ENCODE peak calls at places on chromosome 10, in seven cellular contexts. One of them, this sample, is unnamed. For H3K36me3, the result is how much of the 10 kb centered on the place peaks cover.

GRCh38 chr10:126867567-126868365 is 37.5 kb upstream of the DOCK1 start:
- DNase-seq in PC-3: peak
- DNase-seq in brain microvascular endothelial cell: peak
- DNase-seq in pancreas: no peak
- DNase-seq in IMR-90: peak
- DNase-seq in adrenal gland: no peak
- DNase-seq in psoas muscle: no peak
- DNase-seq in this sample: no peak

GRCh38 chr10:77073066-77073960 is 564.3 kb downstream of the KCNMA1 start:
- DNase-seq in PC-3: no peak
- DNase-seq in brain microvascular endothelial cell: no peak
- DNase-seq in pancreas: peak
- DNase-seq in IMR-90: peak
- DNase-seq in adrenal gland: peak
- DNase-seq in psoas muscle: peak
- DNase-seq in this sample: no peak

GRCh38 chr10:121593676-121594075 is 4.6 kb downstream of the FGFR2 start:
- DNase-seq in PC-3: no peak
- DNase-seq in brain microvascular endothelial cell: no peak
- DNase-seq in pancreas: no peak
- DNase-seq in IMR-90: no peak
- DNase-seq in adrenal gland: no peak
- DNase-seq in psoas muscle: no peak
- DNase-seq in this sample: no peak

GRCh38 chr10:90920986-90921643 is at the start of gene ANKRD1:
- DNase-seq in PC-3: peak
- DNase-seq in brain microvascular endothelial cell: peak
- DNase-seq in pancreas: no peak
- DNase-seq in IMR-90: peak
- DNase-seq in adrenal gland: no peak
- DNase-seq in psoas muscle: peak
- DNase-seq in this sample: no peak

GRCh38 chr10:43252166-43252784 is 14.6 kb downstream of the RASGEF1A start:
- DNase-seq in PC-3: no peak
- DNase-seq in brain microvascular endothelial cell: no peak
- DNase-seq in pancreas: no peak
- DNase-seq in IMR-90: no peak
- DNase-seq in adrenal gland: no peak
- DNase-seq in psoas muscle: no peak
- DNase-seq in this sample: no peak

GRCh38 chr10:73506074-73506473 is 10.2 kb upstream of the PPP3CB start:
- DNase-seq in PC-3: no peak
- DNase-seq in brain microvascular endothelial cell: no peak
- DNase-seq in pancreas: no peak
- DNase-seq in IMR-90: no peak
- DNase-seq in adrenal gland: no peak
- DNase-seq in psoas muscle: no peak
- DNase-seq in this sample: no peak

GRCh38 chr10:17029581-17030271 is 99.9 kb downstream of the CUBN start:
- DNase-seq in PC-3: peak
- DNase-seq in brain microvascular endothelial cell: peak
- DNase-seq in pancreas: peak
- DNase-seq in IMR-90: peak
- DNase-seq in adrenal gland: peak
- DNase-seq in psoas muscle: peak
- DNase-seq in this sample: no peak

GRCh38 chr10:71390435-71390820 is 6.3 kb upstream of the CDH23 start:
- DNase-seq in PC-3: no peak
- DNase-seq in brain microvascular endothelial cell: no peak
- DNase-seq in pancreas: no peak
- DNase-seq in IMR-90: no peak
- DNase-seq in adrenal gland: no peak
- DNase-seq in psoas muscle: no peak
- DNase-seq in this sample: no peak

GRCh38 chr10:130372222-130372621 is 236.0 kb downstream of the GLRX3 start:
- DNase-seq in PC-3: no peak
- DNase-seq in brain microvascular endothelial cell: no peak
- DNase-seq in pancreas: no peak
- DNase-seq in IMR-90: no peak
- DNase-seq in adrenal gland: no peak
- DNase-seq in psoas muscle: no peak
- DNase-seq in this sample: no peak

GRCh38 chr10:4131407-4132215 is 346.6 kb upstream of the KLF6 start:
- DNase-seq in PC-3: peak
- DNase-seq in brain microvascular endothelial cell: peak
- DNase-seq in pancreas: no peak
- DNase-seq in IMR-90: peak
- DNase-seq in adrenal gland: no peak
- DNase-seq in psoas muscle: no peak
- DNase-seq in this sample: no peak

GRCh38 chr10:27701971-27702537 is 43.6 kb downstream of the MKX start:
- DNase-seq in PC-3: no peak
- DNase-seq in brain microvascular endothelial cell: no peak
- DNase-seq in pancreas: no peak
- DNase-seq in IMR-90: no peak
- DNase-seq in adrenal gland: no peak
- DNase-seq in psoas muscle: no peak
- DNase-seq in this sample: no peak

GRCh38 chr10:77436257-77436780 is 201.3 kb downstream of the KCNMA1 start:
- DNase-seq in PC-3: no peak
- DNase-seq in brain microvascular endothelial cell: no peak
- DNase-seq in pancreas: no peak
- DNase-seq in IMR-90: peak
- DNase-seq in adrenal gland: no peak
- DNase-seq in psoas muscle: no peak
- DNase-seq in this sample: no peak

GRCh38 chr10:91700273-91700672 is 67.4 kb upstream of the PPP1R3C start:
- DNase-seq in PC-3: peak
- DNase-seq in brain microvascular endothelial cell: no peak
- DNase-seq in pancreas: no peak
- DNase-seq in IMR-90: no peak
- DNase-seq in adrenal gland: no peak
- DNase-seq in psoas muscle: no peak
- DNase-seq in this sample: no peak

GRCh38 chr10:73892314-73893080 is 18.1 kb upstream of the CAMK2G start:
- DNase-seq in PC-3: peak
- DNase-seq in brain microvascular endothelial cell: no peak
- DNase-seq in pancreas: no peak
- DNase-seq in IMR-90: peak
- DNase-seq in adrenal gland: no peak
- DNase-seq in psoas muscle: no peak
- DNase-seq in this sample: no peak

GRCh38 chr10:116208999-116209398 is 64.0 kb downstream of the GFRA1 start:
- DNase-seq in PC-3: no peak
- DNase-seq in brain microvascular endothelial cell: no peak
- DNase-seq in pancreas: no peak
- DNase-seq in IMR-90: no peak
- DNase-seq in adrenal gland: no peak
- DNase-seq in psoas muscle: no peak
- DNase-seq in this sample: no peak

GRCh38 chr10:127737563-127738511 is 852 bp downstream of the FOXI2 start:
- DNase-seq in PC-3: no peak
- DNase-seq in brain microvascular endothelial cell: no peak
- DNase-seq in pancreas: no peak
- DNase-seq in IMR-90: no peak
- DNase-seq in adrenal gland: no peak
- DNase-seq in psoas muscle: no peak
- DNase-seq in this sample: no peak

GRCh38 chr10:122062831-122063674 is 74.1 kb downstream of the TACC2 start:
- DNase-seq in PC-3: peak
- DNase-seq in brain microvascular endothelial cell: peak
- DNase-seq in pancreas: peak
- DNase-seq in IMR-90: peak
- DNase-seq in adrenal gland: peak
- DNase-seq in psoas muscle: peak
- DNase-seq in this sample: no peak

DNA sequence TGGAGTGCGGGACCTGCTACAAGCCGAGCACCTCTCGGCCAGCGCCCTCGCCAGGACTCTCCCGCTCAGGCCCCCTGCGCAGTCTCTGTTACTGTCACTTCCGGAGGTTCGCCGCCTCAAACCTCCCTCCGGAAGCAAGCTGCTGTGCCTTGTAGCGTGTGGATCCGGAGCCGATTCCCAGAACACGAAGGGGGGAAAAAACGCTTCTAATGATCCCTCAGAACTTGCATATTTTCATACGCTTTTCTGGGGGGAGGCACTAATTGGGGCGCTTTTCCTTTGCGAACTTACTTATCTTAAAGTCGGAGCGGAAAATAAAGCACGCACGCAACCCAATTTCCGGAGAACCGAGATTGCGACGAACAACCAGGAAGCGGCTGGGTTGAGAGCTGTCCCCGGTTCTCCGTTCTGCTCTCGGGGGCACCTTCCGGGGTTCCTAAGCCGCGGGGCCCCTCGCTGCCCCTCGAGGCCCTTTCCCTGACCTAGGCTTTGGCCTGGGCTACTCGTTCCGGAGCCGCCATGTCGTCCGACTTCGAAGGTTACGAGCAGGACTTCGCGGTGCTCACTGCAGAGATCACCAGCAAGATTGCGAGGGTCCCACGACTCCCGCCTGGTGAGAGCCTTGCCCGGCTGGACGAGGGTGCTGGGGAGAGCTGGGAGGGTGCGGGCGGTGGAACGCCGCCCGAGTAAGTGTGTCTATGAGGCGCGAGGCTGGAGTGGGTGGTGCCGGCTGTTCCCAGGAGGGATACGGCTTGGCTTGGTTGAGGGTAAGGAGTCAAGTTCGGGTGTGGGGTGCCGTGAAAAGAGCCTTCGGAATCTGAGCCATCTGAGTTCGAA is at the start of the genes VTI1A and ZDHHC6:
- DNase-seq in PC-3: peak
- DNase-seq in brain microvascular endothelial cell: peak
- DNase-seq in pancreas: peak
- DNase-seq in IMR-90: peak
- DNase-seq in adrenal gland: peak
- DNase-seq in psoas muscle: peak
- DNase-seq in this sample: peak
- TF ChIP-seq CTCF in PC-3: no peak
- TF ChIP-seq CTCF in brain microvascular endothelial cell: peak
- TF ChIP-seq CTCF in pancreas: no peak
- TF ChIP-seq CTCF in IMR-90: peak
- TF ChIP-seq CTCF in adrenal gland: peak
- TF ChIP-seq CTCF in psoas muscle: peak
- TF ChIP-seq CTCF in this sample: peak

DNA sequence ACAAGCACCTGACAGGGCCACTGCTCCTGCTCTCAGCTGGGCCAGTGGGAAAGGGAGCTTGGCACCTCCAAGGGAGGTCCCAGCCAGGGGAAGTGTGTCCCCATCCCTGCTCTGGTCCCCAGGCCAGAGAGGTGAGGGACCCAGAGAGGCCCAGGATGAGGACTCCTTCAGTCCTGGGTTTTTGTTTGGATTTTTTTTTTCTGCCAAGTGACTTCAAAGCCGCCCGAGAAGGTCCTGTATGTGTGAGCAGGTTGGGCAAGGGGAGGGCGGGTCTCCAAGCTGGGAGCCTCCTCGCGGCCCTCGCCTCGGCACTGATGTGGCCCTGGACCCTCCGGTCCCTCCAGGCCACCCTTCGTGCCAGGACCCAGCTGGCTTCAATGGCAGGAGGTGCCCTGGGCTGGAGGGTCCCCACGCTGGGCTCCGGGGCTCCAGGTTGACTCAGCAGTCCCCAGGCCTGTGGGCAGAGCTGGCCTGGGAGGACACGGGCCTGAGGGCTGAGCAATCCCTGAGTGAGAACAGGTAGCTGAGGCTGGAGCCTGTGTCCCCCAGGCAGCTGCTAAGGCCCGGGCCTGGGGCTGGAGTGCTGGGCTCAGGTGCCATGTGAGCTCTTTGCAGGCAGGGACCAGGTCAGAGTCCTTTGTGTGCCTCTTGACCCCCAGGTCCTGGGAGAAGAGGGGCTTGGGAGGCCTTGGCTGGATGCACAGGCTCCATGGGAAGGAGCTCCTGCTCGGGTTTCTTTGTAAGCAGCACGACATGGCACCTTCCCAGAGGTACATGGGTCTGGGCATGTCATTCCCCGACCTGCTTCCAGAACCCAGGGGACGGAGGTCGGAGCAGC is 140.6 kb downstream of the FAM53B start:
- DNase-seq in PC-3: no peak
- DNase-seq in brain microvascular endothelial cell: no peak
- DNase-seq in pancreas: no peak
- DNase-seq in IMR-90: no peak
- DNase-seq in adrenal gland: no peak
- DNase-seq in psoas muscle: peak
- DNase-seq in this sample: no peak
- H3K36me3 ChIP-seq in PC-3: under half
- H3K36me3 ChIP-seq in brain microvascular endothelial cell: under half
- H3K36me3 ChIP-seq in pancreas: under half
- H3K36me3 ChIP-seq in IMR-90: under half
- H3K36me3 ChIP-seq in adrenal gland: under half
- H3K36me3 ChIP-seq in psoas muscle: under half
- H3K36me3 ChIP-seq in this sample: under half

DNA sequence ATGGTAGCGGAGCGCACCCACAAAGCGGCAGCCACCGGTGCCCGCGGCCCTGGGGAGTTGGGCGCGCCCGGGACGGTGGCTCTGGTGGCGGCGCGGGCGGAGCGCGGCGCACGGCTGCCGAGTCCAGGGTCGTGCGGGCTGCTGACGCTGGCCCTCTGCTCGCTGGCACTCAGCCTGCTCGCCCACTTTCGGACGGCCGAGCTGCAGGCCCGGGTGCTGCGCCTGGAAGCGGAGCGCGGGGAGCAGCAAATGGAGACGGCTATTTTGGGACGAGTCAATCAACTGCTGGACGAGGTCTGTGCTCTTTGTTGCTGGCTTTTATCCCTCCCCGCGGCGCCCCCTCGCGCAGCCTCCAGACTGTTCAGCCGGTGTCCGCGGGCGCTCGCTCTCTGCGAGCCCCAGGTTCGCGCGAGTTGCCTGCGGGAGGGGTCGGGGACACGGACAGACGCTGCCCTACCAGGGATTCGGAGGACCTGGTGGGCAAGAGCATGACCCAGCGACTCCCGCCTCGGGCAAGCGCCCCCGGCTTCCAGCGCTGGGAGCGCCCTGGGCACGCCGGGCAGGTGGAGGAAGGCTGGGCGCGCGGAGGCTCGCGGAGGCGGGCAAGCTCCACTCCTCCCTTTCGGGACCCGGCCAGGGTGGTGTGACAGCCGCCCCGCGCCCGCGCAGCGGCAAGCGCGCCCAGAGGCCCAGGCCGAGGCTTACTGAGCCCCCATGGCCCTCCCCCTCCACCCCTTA is 887 bp downstream of the COL13A1 start:
- DNase-seq in PC-3: peak
- DNase-seq in brain microvascular endothelial cell: peak
- DNase-seq in pancreas: no peak
- DNase-seq in IMR-90: peak
- DNase-seq in adrenal gland: no peak
- DNase-seq in psoas muscle: peak
- DNase-seq in this sample: peak
- TF ChIP-seq CTCF in PC-3: peak
- TF ChIP-seq CTCF in brain microvascular endothelial cell: peak
- TF ChIP-seq CTCF in pancreas: no peak
- TF ChIP-seq CTCF in IMR-90: peak
- TF ChIP-seq CTCF in adrenal gland: no peak
- TF ChIP-seq CTCF in psoas muscle: peak
- TF ChIP-seq CTCF in this sample: peak

DNA sequence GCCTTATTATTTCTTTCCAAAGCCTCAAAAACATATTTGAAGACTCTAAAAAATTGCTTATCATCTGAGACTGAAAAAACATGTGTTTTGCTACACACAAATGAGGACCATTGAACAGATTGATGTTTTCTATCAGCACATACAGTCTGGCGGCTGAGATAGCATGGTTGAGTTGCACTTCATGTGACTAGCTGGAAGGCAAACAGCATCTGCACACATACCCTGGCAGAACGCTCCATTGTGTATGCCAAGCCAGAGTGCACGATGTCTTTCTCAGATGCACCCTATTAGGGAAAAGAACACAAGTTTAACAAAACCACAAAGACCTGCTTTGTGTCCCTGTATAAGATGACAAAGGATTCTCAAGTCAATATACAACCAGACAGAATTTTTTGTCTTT is 33.0 kb downstream of the FAM25A start:
- DNase-seq in PC-3: no peak
- DNase-seq in brain microvascular endothelial cell: no peak
- DNase-seq in pancreas: no peak
- DNase-seq in IMR-90: no peak
- DNase-seq in adrenal gland: no peak
- DNase-seq in psoas muscle: no peak
- DNase-seq in this sample: no peak
- H3K36me3 ChIP-seq in PC-3: under half
- H3K36me3 ChIP-seq in brain microvascular endothelial cell: under half
- H3K36me3 ChIP-seq in pancreas: under half
- H3K36me3 ChIP-seq in IMR-90: under half
- H3K36me3 ChIP-seq in adrenal gland: half or more
- H3K36me3 ChIP-seq in psoas muscle: under half
- H3K36me3 ChIP-seq in this sample: half or more

This sample was measured in WERI-Rb-1.